ENCODE peak calls at places on chromosomes 16 and 17, in six cellular contexts. One of them, this sample, is unnamed.

GRCh38 chr17:64081802-64082799 is 47.8 kb downstream of the ERN1 start:
- DNase-seq in ovary: no peak
- DNase-seq in fibroblast of pulmonary artery: peak; percentile 81
- DNase-seq in heart left ventricle: no peak
- DNase-seq in A549: peak; percentile 79
- DNase-seq in AG04450: peak; percentile 24
- DNase-seq in this sample: no peak

GRCh38 chr17:6676802-6677157 is 25.2 kb downstream of the C17orf100 start:
- DNase-seq in ovary: no peak
- DNase-seq in fibroblast of pulmonary artery: no peak
- DNase-seq in heart left ventricle: no peak
- DNase-seq in A549: no peak
- DNase-seq in AG04450: no peak
- DNase-seq in this sample: no peak

GRCh38 chr16:73569266-73569665 is 521.3 kb upstream of the ZFHX3 start:
- DNase-seq in ovary: no peak
- DNase-seq in fibroblast of pulmonary artery: no peak
- DNase-seq in heart left ventricle: no peak
- DNase-seq in A549: no peak
- DNase-seq in AG04450: no peak
- DNase-seq in this sample: no peak

GRCh38 chr17:45146166-45146565 is 2.1 kb upstream of the HEXIM1 start:
- DNase-seq in ovary: peak; percentile 55
- DNase-seq in fibroblast of pulmonary artery: no peak
- DNase-seq in heart left ventricle: no peak
- DNase-seq in A549: no peak
- DNase-seq in AG04450: no peak
- DNase-seq in this sample: no peak

GRCh38 chr17:55585629-55586028 is 74.4 kb upstream of the SMIM36 start:
- DNase-seq in ovary: no peak
- DNase-seq in fibroblast of pulmonary artery: no peak
- DNase-seq in heart left ventricle: no peak
- DNase-seq in A549: no peak
- DNase-seq in AG04450: no peak
- DNase-seq in this sample: no peak

GRCh38 chr17:70896843-70897242 is 727.5 kb downstream of the KCNJ2 start:
- DNase-seq in ovary: no peak
- DNase-seq in fibroblast of pulmonary artery: no peak
- DNase-seq in heart left ventricle: no peak
- DNase-seq in A549: no peak
- DNase-seq in AG04450: no peak
- DNase-seq in this sample: no peak

GRCh38 chr16:4319454-4319853 is 3.6 kb downstream of the GLIS2 start:
- DNase-seq in ovary: peak; percentile 61
- DNase-seq in fibroblast of pulmonary artery: no peak
- DNase-seq in heart left ventricle: no peak
- DNase-seq in A549: no peak
- DNase-seq in AG04450: no peak
- DNase-seq in this sample: peak; percentile 76

GRCh38 chr17:73969956-73970355 is 233.5 kb upstream of the RPL38 start:
- DNase-seq in ovary: no peak
- DNase-seq in fibroblast of pulmonary artery: no peak
- DNase-seq in heart left ventricle: peak; percentile 37
- DNase-seq in A549: no peak
- DNase-seq in AG04450: no peak
- DNase-seq in this sample: no peak

GRCh38 chr16:23362460-23363317 is 60.6 kb downstream of the SCNN1B start:
- DNase-seq in ovary: peak; percentile 65
- DNase-seq in fibroblast of pulmonary artery: no peak
- DNase-seq in heart left ventricle: no peak
- DNase-seq in A549: no peak
- DNase-seq in AG04450: no peak
- DNase-seq in this sample: no peak

GRCh38 chr16:12758031-12758669 is 45.5 kb downstream of the CPPED1 start:
- DNase-seq in ovary: no peak
- DNase-seq in fibroblast of pulmonary artery: peak; percentile 25
- DNase-seq in heart left ventricle: no peak
- DNase-seq in A549: no peak
- DNase-seq in AG04450: no peak
- DNase-seq in this sample: no peak

GRCh38 chr17:36850794-36851193 is 86.5 kb upstream of the LHX1 start:
- DNase-seq in ovary: no peak
- DNase-seq in fibroblast of pulmonary artery: peak; percentile 74
- DNase-seq in heart left ventricle: no peak
- DNase-seq in A549: peak; percentile 79
- DNase-seq in AG04450: no peak
- DNase-seq in this sample: no peak

GRCh38 chr17:10793256-10793655 is 10.6 kb downstream of the TMEM238L start:
- DNase-seq in ovary: no peak
- DNase-seq in fibroblast of pulmonary artery: no peak
- DNase-seq in heart left ventricle: no peak
- DNase-seq in A549: no peak
- DNase-seq in AG04450: no peak
- DNase-seq in this sample: no peak

GRCh38 chr17:74042744-74043486 is 160.6 kb upstream of the RPL38 start:
- DNase-seq in ovary: no peak
- DNase-seq in fibroblast of pulmonary artery: peak; percentile 39
- DNase-seq in heart left ventricle: no peak
- DNase-seq in A549: peak; percentile 99
- DNase-seq in AG04450: no peak
- DNase-seq in this sample: no peak

GRCh38 chr16:85523602-85524364 is 89.3 kb upstream of the GSE1 start:
- DNase-seq in ovary: peak; percentile 71
- DNase-seq in fibroblast of pulmonary artery: peak; percentile 34
- DNase-seq in heart left ventricle: no peak
- DNase-seq in A549: no peak
- DNase-seq in AG04450: no peak
- DNase-seq in this sample: no peak

GRCh38 chr17:74555427-74555826 is 9.5 kb upstream of the CD300C start:
- DNase-seq in ovary: no peak
- DNase-seq in fibroblast of pulmonary artery: no peak
- DNase-seq in heart left ventricle: no peak
- DNase-seq in A549: no peak
- DNase-seq in AG04450: no peak
- DNase-seq in this sample: no peak

DNA sequence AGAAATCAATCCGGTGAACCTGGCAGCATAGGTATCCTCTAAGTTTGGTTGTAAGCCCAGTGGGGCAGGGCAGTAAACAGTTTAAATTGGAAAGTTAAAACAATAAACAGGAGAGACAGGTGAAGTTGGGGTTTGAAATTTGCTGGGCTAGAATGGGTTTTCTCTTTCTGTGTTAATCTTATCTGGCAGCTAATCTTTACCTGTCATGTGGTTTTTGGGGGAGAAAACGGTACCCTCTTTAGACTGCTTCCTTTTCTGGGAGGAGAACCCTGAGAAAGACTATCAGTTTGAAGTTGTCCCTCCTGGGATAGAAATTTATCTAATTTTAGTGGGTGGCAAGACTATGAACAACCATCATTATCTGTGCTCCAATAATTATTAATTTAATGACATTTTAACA is 24.0 kb downstream of the CDH13 start:
- DNase-seq in ovary: no peak
- DNase-seq in fibroblast of pulmonary artery: no peak
- DNase-seq in heart left ventricle: no peak
- DNase-seq in A549: no peak
- DNase-seq in AG04450: no peak
- DNase-seq in this sample: no peak
- TF ChIP-seq CTCF in ovary: no peak
- TF ChIP-seq CTCF in fibroblast of pulmonary artery: no peak
- TF ChIP-seq CTCF in heart left ventricle: no peak
- TF ChIP-seq CTCF in A549: no peak
- TF ChIP-seq CTCF in AG04450: no peak
- TF ChIP-seq CTCF in this sample: no peak

GRCh38 chr16:57013268-57013667 is 23.9 kb downstream of the NLRC5 start:
- DNase-seq in ovary: no peak
- DNase-seq in fibroblast of pulmonary artery: peak; percentile 32
- DNase-seq in heart left ventricle: no peak
- DNase-seq in A549: no peak
- DNase-seq in AG04450: no peak
- DNase-seq in this sample: no peak

GRCh38 chr16:57016831-57017230 is 27.5 kb downstream of the NLRC5 start:
- DNase-seq in ovary: no peak
- DNase-seq in fibroblast of pulmonary artery: no peak
- DNase-seq in heart left ventricle: no peak
- DNase-seq in A549: no peak
- DNase-seq in AG04450: no peak
- DNase-seq in this sample: no peak

GRCh38 chr16:57013902-57014301 is 24.5 kb downstream of the NLRC5 start:
- DNase-seq in ovary: no peak
- DNase-seq in fibroblast of pulmonary artery: no peak
- DNase-seq in heart left ventricle: no peak
- DNase-seq in A549: no peak
- DNase-seq in AG04450: no peak
- DNase-seq in this sample: no peak

GRCh38 chr16:57017251-57017650 is 27.9 kb downstream of the NLRC5 start:
- DNase-seq in ovary: no peak
- DNase-seq in fibroblast of pulmonary artery: peak; percentile 69
- DNase-seq in heart left ventricle: no peak
- DNase-seq in A549: no peak
- DNase-seq in AG04450: no peak
- DNase-seq in this sample: no peak

DNA sequence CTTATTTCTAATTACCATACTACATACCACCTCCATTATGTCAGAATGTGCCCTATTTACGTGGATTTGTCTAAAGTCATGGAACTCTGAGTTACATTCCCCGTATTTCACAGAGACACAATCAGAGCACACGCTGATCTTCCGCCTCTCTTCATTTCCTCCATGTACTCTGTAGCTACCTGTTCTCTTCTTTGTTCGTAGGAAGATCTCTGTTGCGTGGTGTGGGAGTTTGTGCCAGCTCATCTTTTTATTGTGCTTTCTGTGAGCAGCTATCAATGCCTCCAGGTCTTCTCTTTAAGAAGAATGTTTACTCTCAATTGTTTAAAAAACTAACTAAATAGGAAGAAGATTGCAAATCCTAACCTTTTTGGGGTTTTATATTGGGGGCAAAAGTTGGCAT is 26.9 kb downstream of the NLRC5 start:
- DNase-seq in ovary: no peak
- DNase-seq in fibroblast of pulmonary artery: no peak
- DNase-seq in heart left ventricle: no peak
- DNase-seq in A549: no peak
- DNase-seq in AG04450: no peak
- DNase-seq in this sample: no peak
- TF ChIP-seq CTCF in ovary: no peak
- TF ChIP-seq CTCF in fibroblast of pulmonary artery: no peak
- TF ChIP-seq CTCF in heart left ventricle: no peak
- TF ChIP-seq CTCF in A549: no peak
- TF ChIP-seq CTCF in AG04450: no peak
- TF ChIP-seq CTCF in this sample: no peak

GRCh38 chr17:75854111-75854748 is 905 bp downstream of the WBP2 start:
- DNase-seq in ovary: no peak
- DNase-seq in fibroblast of pulmonary artery: peak; percentile 66
- DNase-seq in heart left ventricle: no peak
- DNase-seq in A549: peak; percentile 80
- DNase-seq in AG04450: no peak
- DNase-seq in this sample: no peak

GRCh38 chr17:75853410-75853809 is 1.7 kb downstream of the WBP2 start:
- DNase-seq in ovary: no peak
- DNase-seq in fibroblast of pulmonary artery: peak; percentile 59
- DNase-seq in heart left ventricle: no peak
- DNase-seq in A549: no peak
- DNase-seq in AG04450: no peak
- DNase-seq in this sample: no peak

GRCh38 chr17:75854881-75855309 is 240 bp downstream of the WBP2 start:
- DNase-seq in ovary: no peak
- DNase-seq in fibroblast of pulmonary artery: no peak
- DNase-seq in heart left ventricle: no peak
- DNase-seq in A549: peak; percentile 58
- DNase-seq in AG04450: no peak
- DNase-seq in this sample: peak; percentile 36

GRCh38 chr17:75855310-75856061 is at the start of gene WBP2:
- DNase-seq in ovary: peak; percentile 98
- DNase-seq in fibroblast of pulmonary artery: peak; percentile 100
- DNase-seq in heart left ventricle: peak; percentile 97
- DNase-seq in A549: peak; percentile 100
- DNase-seq in AG04450: peak; percentile 99
- DNase-seq in this sample: peak; percentile 96

DNA sequence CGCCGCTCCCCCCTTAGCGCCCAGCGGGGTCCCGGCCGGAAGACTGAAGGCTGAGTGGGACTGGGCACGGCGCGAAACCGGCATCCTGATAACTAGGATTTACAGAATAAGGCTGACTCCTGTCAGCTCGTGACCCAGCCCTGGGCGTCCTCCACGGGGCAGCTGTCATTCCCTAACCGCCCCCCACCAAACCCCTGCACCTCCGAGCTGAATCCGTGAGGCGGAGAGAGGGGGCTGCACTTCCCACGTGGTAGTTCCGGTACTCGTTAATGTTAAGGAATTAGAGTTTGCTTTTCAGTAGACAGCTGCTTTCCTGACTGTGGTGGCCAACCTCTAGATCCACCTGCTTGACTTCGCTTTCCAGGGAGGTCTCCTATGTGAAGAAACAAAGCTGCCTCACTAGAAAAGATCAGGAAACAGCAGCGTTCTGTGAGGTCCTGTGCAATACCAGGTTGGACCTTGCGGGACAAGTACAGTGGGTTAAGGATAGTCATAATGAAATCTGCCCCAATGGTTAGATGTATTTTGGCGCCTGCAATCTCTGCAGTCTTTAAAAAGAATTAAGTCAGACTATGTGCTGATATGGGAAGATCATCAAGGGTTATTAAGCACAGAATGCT is 1.0 kb upstream of the WBP2 start:
- DNase-seq in ovary: no peak
- DNase-seq in fibroblast of pulmonary artery: no peak
- DNase-seq in heart left ventricle: no peak
- DNase-seq in A549: peak; percentile 67
- DNase-seq in AG04450: no peak
- DNase-seq in this sample: no peak
- TF ChIP-seq CTCF in ovary: no peak
- TF ChIP-seq CTCF in fibroblast of pulmonary artery: no peak
- TF ChIP-seq CTCF in heart left ventricle: no peak
- TF ChIP-seq CTCF in A549: no peak
- TF ChIP-seq CTCF in AG04450: peak; percentile 11
- TF ChIP-seq CTCF in this sample: no peak

GRCh38 chr16:48864055-48864454 is 254.1 kb upstream of the N4BP1 start:
- DNase-seq in ovary: no peak
- DNase-seq in fibroblast of pulmonary artery: no peak
- DNase-seq in heart left ventricle: no peak
- DNase-seq in A549: no peak
- DNase-seq in AG04450: no peak
- DNase-seq in this sample: no peak
- TF ChIP-seq CTCF in ovary: no peak
- TF ChIP-seq CTCF in fibroblast of pulmonary artery: no peak
- TF ChIP-seq CTCF in heart left ventricle: no peak
- TF ChIP-seq CTCF in A549: no peak
- TF ChIP-seq CTCF in AG04450: no peak
- TF ChIP-seq CTCF in this sample: no peak